ENCODE peak calls at places on chromosome 22, in four cellular contexts. F is H1, O is K562, J is GM12878. G is an unnamed sample.

GRCh38 chr22:39095971-39096370 is 1.1 kb upstream of the APOBEC3H start:
- DNase-seq in F (no peak), O (no peak), J (no peak), G (no peak)

GRCh38 chr22:50568626-50569025 is 5.9 kb upstream of the SYCE3 start:
- DNase-seq in F (no peak), O (no peak), J (no peak), G (no peak)

GRCh38 chr22:18115844-18116480 is 5.4 kb downstream of the TUBA8 start:
- DNase-seq in F (no peak), O (no peak), J (no peak), G (no peak)

GRCh38 chr22:44355688-44356070 is 42.9 kb upstream of the SHISAL1 start:
- DNase-seq in F (no peak), O (no peak), J (no peak), G (no peak)

GRCh38 chr22:25929479-25929878 is 187.5 kb downstream of the MYO18B start:
- DNase-seq in F (no peak), O (no peak), J (no peak), G (no peak)

GRCh38 chr22:38947321-38948112 is 9.9 kb upstream of the APOBEC3A start:
- DNase-seq in F (no peak), O (no peak), J (no peak), G (no peak)

GRCh38 chr22:25672685-25673084 is 69.3 kb upstream of the MYO18B start:
- DNase-seq in F (no peak), O (no peak), J (no peak), G (no peak)

GRCh38 chr22:20957691-20958440 is 9.2 kb upstream of the AIFM3 start:
- DNase-seq in F (peak), O (no peak), J (no peak), G (peak)

GRCh38 chr22:25141994-25142620 is 57.6 kb upstream of the CRYBB3 start:
- DNase-seq in F (no peak), O (no peak), J (no peak), G (peak)

GRCh38 chr22:37226087-37226486 is 13.8 kb upstream of the SSTR3 start:
- DNase-seq in F (no peak), O (no peak), J (no peak), G (no peak)

GRCh38 chr22:37557321-37558001 is 2.8 kb upstream of the CDC42EP1 start:
- DNase-seq in F (no peak), O (no peak), J (no peak), G (no peak)

GRCh38 chr22:37025500-37026070 is 6.0 kb downstream of the MPST start:
- DNase-seq in F (no peak), O (no peak), J (no peak), G (no peak)

GRCh38 chr22:31947296-31947695 is 3.0 kb downstream of the YWHAH start:
- DNase-seq in F (no peak), O (no peak), J (no peak), G (no peak)

GRCh38 chr22:25747245-25747944 is 5.4 kb downstream of the MYO18B start:
- DNase-seq in F (no peak), O (peak), J (no peak), G (peak)

GRCh38 chr22:37101311-37102063 is 8.0 kb downstream of the TMPRSS6 start:
- DNase-seq in F (no peak), O (no peak), J (no peak), G (no peak)

GRCh38 chr22:32617883-32618282 is 143.3 kb downstream of the FBXO7 start:
- DNase-seq in F (no peak), O (no peak), J (no peak), G (no peak)

GRCh38 chr22:46591890-46592289 is 28.3 kb upstream of the GRAMD4 start:
- DNase-seq in F (no peak), O (no peak), J (no peak), G (no peak)

GRCh38 chr22:46590334-46590733 is 29.9 kb upstream of the GRAMD4 start:
- DNase-seq in F (no peak), O (no peak), J (no peak), G (no peak)

GRCh38 chr22:46593996-46594946 is 25.9 kb upstream of the GRAMD4 start:
- DNase-seq in F (no peak), O (no peak), J (no peak), G (no peak)

GRCh38 chr22:46593211-46593676 is 26.9 kb upstream of the GRAMD4 start:
- DNase-seq in F (no peak), O (no peak), J (no peak), G (no peak)

GRCh38 chr22:46592390-46592872 is 27.8 kb upstream of the GRAMD4 start:
- DNase-seq in F (no peak), O (no peak), J (no peak), G (no peak)
- TF ChIP-seq NRF1 in F (no peak), O (no peak), J (no peak), G (no peak)

DNA sequence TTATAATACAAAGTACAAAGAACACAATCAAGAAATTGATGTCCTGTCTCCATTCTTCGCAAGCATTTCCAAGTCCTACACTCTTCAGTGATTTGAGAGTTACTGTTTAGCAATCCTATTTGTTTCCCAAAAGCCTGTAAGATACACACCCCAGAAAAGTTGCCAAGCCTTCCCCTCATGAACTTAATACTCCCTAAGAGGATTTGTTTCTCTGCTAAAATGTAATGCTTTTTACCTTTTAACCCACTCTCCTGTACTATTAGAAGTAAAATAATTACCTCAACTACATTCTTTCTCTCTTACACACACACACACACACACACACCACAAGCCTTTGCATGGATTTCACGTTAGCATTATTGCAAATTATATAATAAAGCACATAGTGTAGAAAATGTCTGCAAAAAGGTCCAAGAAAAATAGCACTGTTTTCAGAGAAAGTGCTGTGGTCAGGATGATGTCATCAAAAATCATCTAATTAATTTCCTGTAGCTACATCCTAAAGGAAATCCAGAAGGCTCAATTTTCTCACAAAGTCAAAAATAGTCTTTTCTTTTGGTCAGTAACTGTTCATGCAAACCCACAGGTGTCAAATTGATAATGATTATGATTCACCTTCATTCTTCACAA is 364.1 kb upstream of the PITPNB start:
- DNase-seq in F (no peak), O (no peak), J (no peak), G (no peak)
- TF ChIP-seq NRF1 in F (no peak), O (no peak), J (no peak), G (no peak)

GRCh38 chr22:48783821-48784266 is 1043.8 kb downstream of the BRD1 start:
- DNase-seq in F (no peak), O (no peak), J (no peak), G (no peak)

GRCh38 chr22:48781391-48781790 is 1046.3 kb downstream of the BRD1 start:
- DNase-seq in F (no peak), O (no peak), J (no peak), G (no peak)

GRCh38 chr22:48781868-48782267 is 1045.8 kb downstream of the BRD1 start:
- DNase-seq in F (no peak), O (no peak), J (no peak), G (no peak)

GRCh38 chr22:48782326-48782725 is 1045.3 kb downstream of the BRD1 start:
- DNase-seq in F (no peak), O (no peak), J (no peak), G (no peak)

GRCh38 chr22:48782817-48783511 is 1044.7 kb downstream of the BRD1 start:
- DNase-seq in F (peak), O (peak), J (no peak), G (peak)
- TF ChIP-seq NRF1 in F (no peak), O (no peak), J (no peak), G (no peak)

DNA sequence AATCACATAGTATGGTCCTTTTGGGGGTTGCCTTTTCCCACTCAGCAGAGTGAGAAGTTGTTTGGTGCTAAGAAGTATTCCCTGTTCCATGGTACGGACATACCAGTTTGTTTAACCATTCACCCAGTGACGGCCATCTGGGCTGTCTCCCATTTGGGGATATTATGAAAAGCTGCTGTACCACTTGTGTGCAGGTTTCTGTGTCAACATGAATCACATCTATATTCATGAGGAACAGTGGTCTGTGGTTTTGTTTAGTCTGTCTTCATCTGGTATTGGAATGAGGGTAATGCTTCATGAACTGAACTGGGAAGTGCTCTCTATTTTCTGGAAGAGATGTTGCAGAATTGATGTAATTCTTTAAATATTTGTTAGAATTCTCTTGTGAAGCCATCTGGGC is 89.5 kb downstream of the TRMU start:
- DNase-seq in F (no peak), O (no peak), J (no peak), G (no peak)
- TF ChIP-seq NRF1 in F (no peak), O (no peak), J (no peak), G (no peak)

DNA sequence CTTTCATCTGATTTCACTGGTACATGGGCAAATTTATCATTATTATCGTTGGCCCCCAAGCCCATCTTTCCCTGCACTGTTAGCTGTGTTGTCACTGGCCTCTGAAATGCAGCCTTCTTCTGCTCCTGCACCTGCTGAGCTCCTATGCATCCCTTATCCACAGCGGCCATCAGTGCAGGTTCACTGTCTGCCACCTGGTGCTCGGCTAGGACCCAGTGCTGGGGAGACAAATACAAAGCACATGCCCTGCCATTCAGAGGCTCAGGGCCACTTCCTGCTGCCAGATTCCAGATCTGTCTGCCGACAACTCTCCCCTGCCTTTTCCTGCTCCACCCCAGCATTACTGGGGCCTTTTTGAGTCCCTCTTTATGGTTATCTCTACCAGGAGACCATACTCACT is 1205.4 kb downstream of the TBC1D22A start:
- DNase-seq in F (no peak), O (no peak), J (no peak), G (no peak)
- TF ChIP-seq NRF1 in F (no peak), O (no peak), J (no peak), G (no peak)

GRCh38 chr22:22903355-22903777 is 15.8 kb downstream of the IGLL5 start:
- DNase-seq in F (no peak), O (peak), J (no peak), G (no peak)

GRCh38 chr22:22901578-22902218 is 14.1 kb downstream of the IGLL5 start:
- DNase-seq in F (no peak), O (peak), J (peak), G (no peak)

GRCh38 chr22:22897947-22898346 is 10.3 kb downstream of the IGLL5 start:
- DNase-seq in F (no peak), O (no peak), J (no peak), G (no peak)

GRCh38 chr22:22906907-22907550 is 19.4 kb downstream of the IGLL5 start:
- DNase-seq in F (no peak), O (peak), J (no peak), G (no peak)

GRCh38 chr22:22902247-22902962 is 14.8 kb downstream of the IGLL5 start:
- DNase-seq in F (no peak), O (peak), J (peak), G (no peak)
- TF ChIP-seq NRF1 in F (no peak), O (no peak), J (no peak), G (no peak)

GRCh38 chr22:24101966-24102365 is 79.3 kb upstream of the SUSD2 start:
- DNase-seq in F (no peak), O (no peak), J (no peak), G (no peak)
- TF ChIP-seq NRF1 in F (no peak), O (no peak), J (no peak), G (no peak)

DNA sequence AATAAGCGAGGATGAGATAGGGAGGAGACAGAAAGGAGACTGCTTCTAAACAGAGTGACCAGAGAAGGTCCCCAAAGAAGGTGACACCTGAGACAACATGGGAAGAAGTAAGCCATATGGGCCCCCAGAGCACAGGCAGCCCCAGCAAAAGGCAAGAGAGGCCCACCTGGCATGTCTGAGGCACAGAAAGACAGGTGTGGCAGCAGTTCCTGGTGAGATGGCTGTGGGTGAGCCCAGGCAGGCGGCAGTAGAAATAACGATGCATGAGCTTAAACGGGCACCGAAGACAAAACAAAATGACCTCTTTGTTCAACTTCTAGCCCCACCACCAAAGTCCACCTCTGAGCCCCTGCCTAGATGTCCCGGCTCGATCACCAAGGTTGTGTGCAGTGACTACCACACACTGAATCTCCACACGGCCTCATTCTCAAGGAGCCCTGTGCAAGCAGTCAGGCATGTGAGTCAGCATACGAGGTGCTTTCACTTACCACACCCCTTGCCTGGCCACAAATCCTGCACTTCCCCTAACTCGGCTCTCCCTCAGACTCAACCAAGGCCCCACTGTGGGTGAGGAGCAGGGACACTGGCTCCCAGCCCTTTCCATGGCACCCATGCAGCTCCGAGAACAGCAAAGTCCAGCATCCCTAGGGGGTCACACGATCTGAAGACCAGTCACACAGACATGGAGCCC is 77.6 kb downstream of the PACSIN2 start:
- DNase-seq in F (no peak), O (peak), J (no peak), G (no peak)
- TF ChIP-seq NRF1 in F (no peak), O (no peak), J (no peak), G (no peak)